ENCODE peak calls at places on chromosomes 13 and 19, in six cellular contexts. T is activated CD4-positive, alpha-beta T cell treated with anti-CD3 and anti-CD28 coated beads, Interleukin-2, amount 50 U/mL, for 1 hour; X is stimulated activated CD4-positive, alpha-beta T cell treated with anti-CD3 and anti-CD28 coated beads, Interleukin-12 subunit alpha, Interleukin-12 subunit beta, amount 100 ng/mL, for 4 hours; G is NCI-H345; E is activated naive CD4-positive, alpha-beta T cell treated with anti-CD3 and anti-CD28 coated beads, Interleukin-2, amount 10 ng/mL, durations not matched to agents 7 days and 5 days; I is activated T-cell treated with anti-CD3 and anti-CD28 coated beads for 1 hour. P is an unnamed sample.

GRCh38 chr19:3492131-3492839 is 8.2 kb downstream of the DOHH start:
- DNase-seq in X (no peak), T (no peak), E (no peak), G (no peak), I (no peak), P (no peak)

GRCh38 chr19:58181902-58182576 is 822 bp upstream of the ZNF274 start:
- DNase-seq in T (peak; percentile 65), G (no peak), E (peak; percentile 77), I (peak; percentile 50), X (peak; percentile 57), P (peak; percentile 76)

GRCh38 chr13:58625703-58626389 is 994.3 kb downstream of the PCDH17 start:
- DNase-seq in T (no peak), X (no peak), I (no peak), G (no peak), E (no peak), P (no peak)

GRCh38 chr13:113918981-113919646 is 54.8 kb downstream of the C13orf46 start:
- DNase-seq in I (no peak), G (no peak), E (peak; percentile 18), X (no peak), T (no peak), P (no peak)

GRCh38 chr19:35816846-35817245 is 4.2 kb upstream of the PRODH2 start:
- DNase-seq in I (no peak), X (no peak), G (no peak), E (no peak), T (no peak), P (no peak)

GRCh38 chr19:46294475-46294874 is 2.4 kb upstream of the HIF3A start:
- DNase-seq in E (no peak), X (no peak), G (no peak), I (no peak), T (no peak), P (no peak)

GRCh38 chr19:16016226-16017137 is 59.8 kb upstream of the TPM4 start:
- DNase-seq in E (no peak), T (no peak), G (no peak), X (no peak), I (no peak), P (no peak)

GRCh38 chr19:44807652-44808462 is 1.0 kb upstream of the BCAM start:
- DNase-seq in I (no peak), E (no peak), G (no peak), T (no peak), X (no peak), P (no peak)

GRCh38 chr13:83883061-83883523 is 818 bp upstream of the SLITRK1 start:
- DNase-seq in T (no peak), I (no peak), G (no peak), E (no peak), X (no peak), P (no peak)

GRCh38 chr19:9323557-9323918 is 441 bp upstream of the ZNF559 start:
- DNase-seq in X (no peak), E (peak; percentile 66), G (peak; percentile 85), T (no peak), I (no peak), P (peak; percentile 70)

P was measured in DND-41.